ENCODE peak calls at places on chromosome 22, in seven cellular contexts. One of them, this sample, is unnamed.

GRCh38 chr22:26066534-26066933 is 102.7 kb upstream of the SEZ6L start:
- DNase-seq in testis: peak; percentile 40
- DNase-seq in H9: peak; percentile 66
- DNase-seq in colonic mucosa: no peak
- DNase-seq in heart right ventricle: no peak
- DNase-seq in thyroid gland: no peak
- DNase-seq in osteoblast: no peak
- DNase-seq in this sample: peak; percentile 59

GRCh38 chr22:31085493-31085824 is 4.3 kb downstream of the SMTN start:
- DNase-seq in colonic mucosa: peak; percentile 38
- DNase-seq in heart right ventricle: peak; percentile 56
- DNase-seq in thyroid gland: peak; percentile 27
- DNase-seq in H9: no peak
- DNase-seq in testis: peak; percentile 48
- DNase-seq in osteoblast: peak; percentile 68
- DNase-seq in this sample: no peak

GRCh38 chr22:30541979-30542810 is 4.3 kb downstream of the SEC14L6 start:
- DNase-seq in H9: peak; percentile 62
- DNase-seq in heart right ventricle: no peak
- DNase-seq in colonic mucosa: no peak
- DNase-seq in osteoblast: no peak
- DNase-seq in thyroid gland: peak; percentile 39
- DNase-seq in testis: peak; percentile 58
- DNase-seq in this sample: no peak

GRCh38 chr22:30262917-30263741 is 3.5 kb downstream of the OSM start:
- DNase-seq in colonic mucosa: peak; percentile 85
- DNase-seq in testis: peak; percentile 89
- DNase-seq in osteoblast: peak; percentile 93
- DNase-seq in H9: peak; percentile 86
- DNase-seq in heart right ventricle: peak; percentile 76
- DNase-seq in thyroid gland: peak; percentile 68
- DNase-seq in this sample: peak; percentile 83

GRCh38 chr22:44639891-44640617 is 62.0 kb upstream of the PRR5 start:
- DNase-seq in H9: peak; percentile 30
- DNase-seq in testis: no peak
- DNase-seq in heart right ventricle: no peak
- DNase-seq in osteoblast: peak; percentile 45
- DNase-seq in thyroid gland: peak; percentile 31
- DNase-seq in colonic mucosa: no peak
- DNase-seq in this sample: no peak

GRCh38 chr22:26707581-26707980 is 50.2 kb downstream of the MIAT start:
- DNase-seq in heart right ventricle: no peak
- DNase-seq in colonic mucosa: no peak
- DNase-seq in osteoblast: no peak
- DNase-seq in thyroid gland: peak; percentile 36
- DNase-seq in H9: no peak
- DNase-seq in testis: no peak
- DNase-seq in this sample: no peak

GRCh38 chr22:42996646-42997365 is 18.1 kb downstream of the PACSIN2 start:
- DNase-seq in colonic mucosa: no peak
- DNase-seq in H9: no peak
- DNase-seq in heart right ventricle: no peak
- DNase-seq in thyroid gland: no peak
- DNase-seq in osteoblast: no peak
- DNase-seq in testis: no peak
- DNase-seq in this sample: no peak

GRCh38 chr22:44309137-44309536 is 3.6 kb downstream of the SHISAL1 start:
- DNase-seq in colonic mucosa: peak; percentile 36
- DNase-seq in testis: no peak
- DNase-seq in heart right ventricle: no peak
- DNase-seq in thyroid gland: no peak
- DNase-seq in osteoblast: peak; percentile 99
- DNase-seq in H9: no peak
- DNase-seq in this sample: peak; percentile 86

GRCh38 chr22:36954251-36955014 is 41.0 kb downstream of the CSF2RB start:
- DNase-seq in osteoblast: peak; percentile 57
- DNase-seq in H9: no peak
- DNase-seq in thyroid gland: no peak
- DNase-seq in testis: no peak
- DNase-seq in heart right ventricle: no peak
- DNase-seq in colonic mucosa: no peak
- DNase-seq in this sample: no peak

GRCh38 chr22:25700996-25701815 is 40.8 kb upstream of the MYO18B start:
- DNase-seq in osteoblast: no peak
- DNase-seq in heart right ventricle: peak; percentile 30
- DNase-seq in colonic mucosa: no peak
- DNase-seq in thyroid gland: no peak
- DNase-seq in testis: no peak
- DNase-seq in H9: no peak
- DNase-seq in this sample: peak; percentile 54

GRCh38 chr22:25403752-25404471 is 160.6 kb upstream of the GRK3 start:
- DNase-seq in colonic mucosa: peak; percentile 47
- DNase-seq in heart right ventricle: no peak
- DNase-seq in testis: no peak
- DNase-seq in H9: no peak
- DNase-seq in thyroid gland: peak; percentile 48
- DNase-seq in osteoblast: peak; percentile 95
- DNase-seq in this sample: peak; percentile 70

GRCh38 chr22:43346521-43346929 is 3.4 kb upstream of the SCUBE1 start:
- DNase-seq in osteoblast: peak; percentile 93
- DNase-seq in heart right ventricle: peak; percentile 62
- DNase-seq in testis: peak; percentile 71
- DNase-seq in colonic mucosa: peak; percentile 65
- DNase-seq in thyroid gland: peak; percentile 65
- DNase-seq in H9: peak; percentile 87
- DNase-seq in this sample: peak; percentile 80

GRCh38 chr22:28710889-28711285 is 30.7 kb downstream of the CHEK2 start:
- DNase-seq in H9: no peak
- DNase-seq in heart right ventricle: no peak
- DNase-seq in thyroid gland: no peak
- DNase-seq in osteoblast: no peak
- DNase-seq in colonic mucosa: no peak
- DNase-seq in testis: no peak
- DNase-seq in this sample: no peak

GRCh38 chr22:28951969-28952521 is 68.7 kb downstream of the ZNRF3 start:
- DNase-seq in osteoblast: peak; percentile 59
- DNase-seq in thyroid gland: peak; percentile 46
- DNase-seq in colonic mucosa: no peak
- DNase-seq in testis: peak; percentile 77
- DNase-seq in H9: no peak
- DNase-seq in heart right ventricle: no peak
- DNase-seq in this sample: peak; percentile 17

GRCh38 chr22:37344735-37345462 is 62.6 kb downstream of the CYTH4 start:
- DNase-seq in osteoblast: peak; percentile 84
- DNase-seq in testis: no peak
- DNase-seq in heart right ventricle: no peak
- DNase-seq in H9: no peak
- DNase-seq in thyroid gland: no peak
- DNase-seq in colonic mucosa: no peak
- DNase-seq in this sample: no peak

GRCh38 chr22:21700822-21701221 is 34.8 kb downstream of the YPEL1 start:
- DNase-seq in thyroid gland: no peak
- DNase-seq in heart right ventricle: no peak
- DNase-seq in colonic mucosa: no peak
- DNase-seq in H9: no peak
- DNase-seq in osteoblast: no peak
- DNase-seq in testis: no peak
- DNase-seq in this sample: no peak

GRCh38 chr22:21702700-21703683 is 32.6 kb downstream of the YPEL1 start:
- DNase-seq in thyroid gland: no peak
- DNase-seq in H9: no peak
- DNase-seq in heart right ventricle: no peak
- DNase-seq in colonic mucosa: no peak
- DNase-seq in testis: no peak
- DNase-seq in osteoblast: peak; percentile 39
- DNase-seq in this sample: no peak

GRCh38 chr22:21703684-21704316 is 31.8 kb downstream of the YPEL1 start:
- DNase-seq in testis: no peak
- DNase-seq in thyroid gland: peak; percentile 91
- DNase-seq in osteoblast: peak; percentile 17
- DNase-seq in heart right ventricle: no peak
- DNase-seq in colonic mucosa: no peak
- DNase-seq in H9: no peak
- DNase-seq in this sample: no peak

GRCh38 chr22:21701384-21701971 is 34.1 kb downstream of the YPEL1 start:
- DNase-seq in heart right ventricle: no peak
- DNase-seq in colonic mucosa: no peak
- DNase-seq in osteoblast: peak; percentile 18
- DNase-seq in thyroid gland: no peak
- DNase-seq in testis: no peak
- DNase-seq in H9: no peak
- DNase-seq in this sample: no peak

DNA sequence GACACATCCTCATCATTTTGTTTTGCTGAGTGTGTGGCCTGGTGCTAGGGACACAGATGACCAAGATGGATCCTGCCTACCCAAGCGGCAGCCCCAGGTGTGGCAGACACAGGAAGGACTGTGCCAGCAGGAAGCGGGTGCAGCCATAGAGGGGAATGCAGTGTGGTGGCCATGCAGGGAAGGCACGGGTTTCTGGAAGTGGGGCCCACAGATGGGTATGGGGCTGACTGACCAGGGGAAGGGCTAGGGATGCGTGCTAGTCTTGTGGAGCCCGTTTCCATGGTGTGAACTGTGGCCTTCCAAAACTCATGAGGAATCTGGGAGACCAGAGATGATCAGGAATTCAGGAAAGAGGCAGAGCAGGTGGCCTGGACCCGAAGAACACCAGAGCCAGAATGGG is 33.5 kb downstream of the YPEL1 start:
- DNase-seq in heart right ventricle: no peak
- DNase-seq in colonic mucosa: no peak
- DNase-seq in thyroid gland: no peak
- DNase-seq in osteoblast: peak; percentile 25
- DNase-seq in testis: no peak
- DNase-seq in H9: no peak
- DNase-seq in this sample: no peak
- TF ChIP-seq CTCF in heart right ventricle: no peak
- TF ChIP-seq CTCF in colonic mucosa: no peak
- TF ChIP-seq CTCF in thyroid gland: no peak
- TF ChIP-seq CTCF in osteoblast: no peak
- TF ChIP-seq CTCF in testis: no peak
- TF ChIP-seq CTCF in H9: no peak
- TF ChIP-seq CTCF in this sample: no peak

GRCh38 chr22:45907996-45908395 is 69.0 kb downstream of the WNT7B start:
- DNase-seq in heart right ventricle: no peak
- DNase-seq in thyroid gland: no peak
- DNase-seq in testis: no peak
- DNase-seq in osteoblast: no peak
- DNase-seq in colonic mucosa: no peak
- DNase-seq in H9: no peak
- DNase-seq in this sample: no peak

GRCh38 chr22:45905924-45906865 is 70.8 kb downstream of the WNT7B start:
- DNase-seq in H9: no peak
- DNase-seq in colonic mucosa: no peak
- DNase-seq in osteoblast: peak; percentile 99
- DNase-seq in testis: no peak
- DNase-seq in heart right ventricle: peak; percentile 44
- DNase-seq in thyroid gland: no peak
- DNase-seq in this sample: no peak

GRCh38 chr22:45907378-45907777 is 69.6 kb downstream of the WNT7B start:
- DNase-seq in osteoblast: no peak
- DNase-seq in testis: no peak
- DNase-seq in heart right ventricle: no peak
- DNase-seq in thyroid gland: no peak
- DNase-seq in colonic mucosa: no peak
- DNase-seq in H9: no peak
- DNase-seq in this sample: no peak

GRCh38 chr22:45905326-45905923 is 71.5 kb downstream of the WNT7B start:
- DNase-seq in heart right ventricle: no peak
- DNase-seq in H9: no peak
- DNase-seq in testis: no peak
- DNase-seq in colonic mucosa: no peak
- DNase-seq in thyroid gland: no peak
- DNase-seq in osteoblast: no peak
- DNase-seq in this sample: no peak

DNA sequence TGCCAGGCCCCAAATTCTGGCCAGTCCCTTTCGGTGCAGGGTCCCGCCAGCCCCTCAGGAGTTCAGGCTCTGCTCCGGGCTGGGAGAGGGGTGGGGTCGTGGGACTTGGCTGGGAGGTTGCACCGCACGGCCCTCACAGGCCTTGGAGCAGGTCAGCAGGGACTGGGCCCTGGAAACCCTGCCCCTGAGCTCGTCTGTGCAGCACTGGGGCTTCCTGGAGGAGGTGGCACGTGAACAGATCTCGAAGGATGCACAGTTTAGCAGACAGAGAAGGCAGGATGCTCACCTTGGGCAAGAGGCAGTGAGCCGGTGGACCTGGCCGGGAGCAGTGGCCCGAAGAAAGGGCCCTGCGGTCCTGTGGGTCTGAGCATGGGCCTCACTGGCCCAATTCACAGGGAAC is 70.0 kb downstream of the WNT7B start:
- DNase-seq in H9: no peak
- DNase-seq in colonic mucosa: no peak
- DNase-seq in thyroid gland: no peak
- DNase-seq in testis: no peak
- DNase-seq in heart right ventricle: no peak
- DNase-seq in osteoblast: no peak
- DNase-seq in this sample: no peak
- H3K27ac ChIP-seq in H9: no peak overlapping the region
- H3K27ac ChIP-seq in colonic mucosa: no peak overlapping the region
- H3K27ac ChIP-seq in thyroid gland: no peak overlapping the region
- H3K27ac ChIP-seq in testis: no peak overlapping the region
- H3K27ac ChIP-seq in heart right ventricle: no peak overlapping the region
- H3K27ac ChIP-seq in osteoblast: no peak overlapping the region
- H3K27ac ChIP-seq in this sample: no peak overlapping the region

GRCh38 chr22:48145738-48146137 is 1383.3 kb downstream of the TBC1D22A start:
- DNase-seq in colonic mucosa: no peak
- DNase-seq in testis: no peak
- DNase-seq in H9: no peak
- DNase-seq in heart right ventricle: no peak
- DNase-seq in thyroid gland: no peak
- DNase-seq in osteoblast: no peak
- DNase-seq in this sample: no peak
- H3K9me3 ChIP-seq in colonic mucosa: no peaks in the 10 kb centered on the region
- H3K9me3 ChIP-seq in testis: no peaks in the 10 kb centered on the region
- H3K9me3 ChIP-seq in H9: no peaks in the 10 kb centered on the region
- H3K9me3 ChIP-seq in heart right ventricle: no peaks in the 10 kb centered on the region
- H3K9me3 ChIP-seq in thyroid gland: no peaks in the 10 kb centered on the region
- H3K9me3 ChIP-seq in osteoblast: no peaks in the 10 kb centered on the region
- H3K9me3 ChIP-seq in this sample: no peaks in the 10 kb centered on the region

GRCh38 chr22:41499624-41500280 is 30.8 kb downstream of the ACO2 start:
- DNase-seq in thyroid gland: no peak
- DNase-seq in testis: no peak
- DNase-seq in colonic mucosa: no peak
- DNase-seq in H9: no peak
- DNase-seq in osteoblast: no peak
- DNase-seq in heart right ventricle: no peak
- DNase-seq in this sample: no peak

GRCh38 chr22:41498322-41498721 is 29.4 kb downstream of the ACO2 start:
- DNase-seq in heart right ventricle: no peak
- DNase-seq in testis: no peak
- DNase-seq in H9: no peak
- DNase-seq in colonic mucosa: no peak
- DNase-seq in thyroid gland: no peak
- DNase-seq in osteoblast: no peak
- DNase-seq in this sample: no peak

GRCh38 chr22:41504397-41504796 is 35.5 kb downstream of the ACO2 start:
- DNase-seq in colonic mucosa: no peak
- DNase-seq in thyroid gland: no peak
- DNase-seq in osteoblast: peak; percentile 97
- DNase-seq in H9: no peak
- DNase-seq in testis: no peak
- DNase-seq in heart right ventricle: peak; percentile 58
- DNase-seq in this sample: no peak

GRCh38 chr22:41500303-41500702 is 31.4 kb downstream of the ACO2 start:
- DNase-seq in osteoblast: no peak
- DNase-seq in testis: no peak
- DNase-seq in colonic mucosa: no peak
- DNase-seq in H9: no peak
- DNase-seq in thyroid gland: peak; percentile 56
- DNase-seq in heart right ventricle: no peak
- DNase-seq in this sample: no peak

GRCh38 chr22:41501209-41501608 is 32.3 kb downstream of the ACO2 start:
- DNase-seq in osteoblast: peak; percentile 92
- DNase-seq in H9: no peak
- DNase-seq in testis: peak; percentile 49
- DNase-seq in colonic mucosa: no peak
- DNase-seq in thyroid gland: no peak
- DNase-seq in heart right ventricle: no peak
- DNase-seq in this sample: peak; percentile 46
- TF ChIP-seq CTCF in osteoblast: peak; percentile 42
- TF ChIP-seq CTCF in H9: peak; percentile 52
- TF ChIP-seq CTCF in testis: peak; percentile 10
- TF ChIP-seq CTCF in colonic mucosa: no peak
- TF ChIP-seq CTCF in thyroid gland: no peak
- TF ChIP-seq CTCF in heart right ventricle: peak; percentile 30
- TF ChIP-seq CTCF in this sample: peak; percentile 66

This sample was measured in WERI-Rb-1.